ENCODE peak calls at places on chromosome 2, in nine cellular contexts. Y, D, C, W, J, M, G, H and T are unnamed samples.

GRCh38 chr2:86072271-86072858 is 33.3 kb downstream of the POLR1A start:
- DNase-seq in Y (no peak), H (no peak), D (peak), C (no peak), W (peak), G (no peak), M (peak), J (peak), T (no peak)

GRCh38 chr2:104758199-104758620 is 95.7 kb upstream of the POU3F3 start:
- DNase-seq in W (no peak), Y (no peak), H (no peak), D (peak), G (no peak), C (no peak), M (peak), J (no peak), T (no peak)

GRCh38 chr2:215624423-215624829 is 188.6 kb upstream of the FN1 start:
- DNase-seq in M (no peak), C (no peak), Y (no peak), J (peak), G (peak), D (peak), W (no peak), H (no peak), T (no peak)

GRCh38 chr2:24986397-24986796 is 14.6 kb upstream of the DNAJC27 start:
- DNase-seq in C (no peak), D (no peak), J (no peak), H (no peak), Y (no peak), M (peak), G (no peak), W (no peak), T (no peak)

GRCh38 chr2:54894467-54894866 is 155.8 kb downstream of the RTN4 start:
- DNase-seq in D (no peak), J (no peak), G (no peak), M (no peak), W (no peak), Y (no peak), C (no peak), H (no peak), T (no peak)

GRCh38 chr2:1784986-1785617 is 40.8 kb upstream of the PXDN start:
- DNase-seq in G (no peak), C (no peak), D (no peak), J (no peak), H (no peak), M (no peak), W (no peak), Y (no peak), T (no peak)

GRCh38 chr2:98514879-98515570 is 70.4 kb downstream of the INPP4A start:
- DNase-seq in W (no peak), G (no peak), Y (no peak), C (no peak), H (no peak), D (peak), M (peak), J (peak), T (no peak)

GRCh38 chr2:106269591-106270291 is 75.6 kb upstream of the UXS1 start:
- DNase-seq in H (peak), W (peak), M (no peak), C (no peak), Y (peak), D (peak), G (no peak), J (no peak), T (no peak)

GRCh38 chr2:46068604-46069003 is 228.6 kb upstream of the EPAS1 start:
- DNase-seq in H (no peak), J (no peak), C (no peak), D (no peak), M (no peak), W (no peak), Y (no peak), G (no peak), T (no peak)

GRCh38 chr2:121316986-121317385 is 32.0 kb upstream of the TFCP2L1 start:
- DNase-seq in G (no peak), D (no peak), M (no peak), H (no peak), W (no peak), J (no peak), Y (no peak), C (no peak), T (no peak)

GRCh38 chr2:101828267-101829017 is 130.9 kb downstream of the MAP4K4 start:
- DNase-seq in G (no peak), C (no peak), D (no peak), H (peak), Y (no peak), J (peak), M (no peak), W (no peak), T (no peak)

GRCh38 chr2:64562148-64562784 is 38.1 kb downstream of the AFTPH start:
- DNase-seq in J (peak), M (no peak), Y (no peak), D (peak), H (no peak), W (no peak), G (no peak), C (no peak), T (peak)

GRCh38 chr2:924701-925100 is 25.9 kb upstream of the SNTG2 start:
- DNase-seq in M (no peak), C (no peak), G (no peak), Y (no peak), D (no peak), H (no peak), W (no peak), J (no peak), T (no peak)

GRCh38 chr2:158305501-158305900 is 151.1 kb downstream of the CCDC148 start:
- DNase-seq in M (no peak), D (peak), G (no peak), W (no peak), H (no peak), C (no peak), J (peak), Y (no peak), T (no peak)

GRCh38 chr2:4653989-4654388 is 950.6 kb downstream of the DCDC2C start:
- DNase-seq in H (no peak), M (no peak), G (no peak), W (no peak), J (no peak), D (no peak), C (no peak), Y (no peak), T (no peak)

GRCh38 chr2:216372761-216373291 is 543 bp upstream of the MARCHF4 start:
- DNase-seq in D (peak), G (peak), Y (no peak), M (no peak), H (no peak), W (no peak), C (no peak), J (peak), T (no peak)

GRCh38 chr2:73107211-73107926 is 5.4 kb downstream of the RAB11FIP5 start:
- DNase-seq in W (no peak), D (peak), H (no peak), M (no peak), Y (no peak), C (no peak), J (peak), G (no peak), T (peak)

GRCh38 chr2:226030369-226031077 is 631.0 kb downstream of the NYAP2 start:
- DNase-seq in H (no peak), M (no peak), G (no peak), D (no peak), J (peak), W (no peak), Y (no peak), C (no peak), T (no peak)

GRCh38 chr2:166184789-166185188 is 57.0 kb upstream of the SCN1A start:
- DNase-seq in D (no peak), M (no peak), G (no peak), H (no peak), J (no peak), Y (no peak), C (no peak), W (no peak), T (no peak)

GRCh38 chr2:9970386-9971044 is 19.0 kb downstream of the GRHL1 start:
- DNase-seq in C (no peak), W (no peak), Y (no peak), D (no peak), G (no peak), M (no peak), H (no peak), J (peak), T (no peak)

GRCh38 chr2:117523267-117523666 is 291.2 kb upstream of the DDX18 start:
- DNase-seq in H (no peak), Y (no peak), J (no peak), D (no peak), C (no peak), W (no peak), G (no peak), M (peak), T (no peak)

GRCh38 chr2:105853354-105854088 is 108.8 kb downstream of the NCK2 start:
- DNase-seq in G (no peak), C (no peak), W (no peak), J (no peak), Y (no peak), H (no peak), D (no peak), M (no peak), T (no peak)